ENCODE peak calls at places on chromosome 11, in eight cellular contexts. H, P, J, N, X, T, B and K are unnamed samples.

GRCh38 chr11:45180888-45181594 is 34.6 kb downstream of the PRDM11 start:
- DNase-seq in H (peak), P (peak), J (peak), N (no peak), X (peak), T (no peak), B (peak), K (no peak)

GRCh38 chr11:16040151-16040550 is 316.2 kb downstream of the SOX6 start:
- DNase-seq in H (no peak), P (no peak), J (no peak), N (no peak), X (no peak), T (no peak), B (no peak), K (no peak)

GRCh38 chr11:34439521-34440258 is 956 bp downstream of the CAT start:
- DNase-seq in H (no peak), P (no peak), J (peak), N (no peak), X (no peak), T (no peak), B (no peak), K (peak)

GRCh38 chr11:79101736-79102135 is 339.1 kb downstream of the TENM4 start:
- DNase-seq in H (no peak), P (no peak), J (peak), N (no peak), X (no peak), T (peak), B (no peak), K (no peak)

GRCh38 chr11:72295471-72295870 is 51.5 kb upstream of the PHOX2A start:
- DNase-seq in H (no peak), P (no peak), J (no peak), N (no peak), X (no peak), T (no peak), B (no peak), K (no peak)

GRCh38 chr11:114354076-114354475 is 46.2 kb downstream of the C11orf71 start:
- DNase-seq in H (peak), P (no peak), J (no peak), N (no peak), X (peak), T (no peak), B (no peak), K (no peak)

GRCh38 chr11:126837581-126837980 is 163.0 kb downstream of the KIRREL3 start:
- DNase-seq in H (no peak), P (no peak), J (no peak), N (no peak), X (no peak), T (no peak), B (no peak), K (no peak)

GRCh38 chr11:34632105-34632780 is 11.3 kb downstream of the EHF start:
- DNase-seq in H (no peak), P (no peak), J (peak), N (peak), X (no peak), T (no peak), B (no peak), K (no peak)

GRCh38 chr11:47175746-47176327 is 842 bp downstream of the ARFGAP2 start:
- DNase-seq in H (no peak), P (no peak), J (no peak), N (no peak), X (no peak), T (no peak), B (no peak), K (no peak)

GRCh38 chr11:36079911-36080310 is 136.0 kb downstream of the LDLRAD3 start:
- DNase-seq in H (no peak), P (no peak), J (no peak), N (no peak), X (no peak), T (no peak), B (no peak), K (no peak)

GRCh38 chr11:134181707-134182106 is 42.1 kb downstream of the NCAPD3 start:
- DNase-seq in H (peak), P (no peak), J (no peak), N (no peak), X (no peak), T (no peak), B (no peak), K (no peak)

GRCh38 chr11:18527512-18527911 is 770 bp upstream of the TSG101 start:
- DNase-seq in H (peak), P (no peak), J (peak), N (no peak), X (peak), T (no peak), B (no peak), K (peak)

GRCh38 chr11:4626207-4627105 is 10.8 kb upstream of the OR51D1 start:
- DNase-seq in H (peak), P (peak), J (peak), N (no peak), X (peak), T (peak), B (no peak), K (peak)

GRCh38 chr11:126341760-126342161 is 13.7 kb upstream of the ST3GAL4 start:
- DNase-seq in H (peak), P (no peak), J (no peak), N (no peak), X (peak), T (no peak), B (peak), K (no peak)

GRCh38 chr11:12245549-12245986 is 131.8 kb upstream of the PARVA start:
- DNase-seq in H (no peak), P (no peak), J (no peak), N (no peak), X (no peak), T (no peak), B (no peak), K (no peak)

GRCh38 chr11:105137286-105137685 is 2.3 kb downstream of the CARD18 start:
- DNase-seq in H (peak), P (no peak), J (no peak), N (no peak), X (peak), T (no peak), B (no peak), K (no peak)

GRCh38 chr11:79902493-79902892 is 461.7 kb upstream of the TENM4 start:
- DNase-seq in H (peak), P (no peak), J (no peak), N (no peak), X (no peak), T (no peak), B (no peak), K (no peak)

GRCh38 chr11:71447791-71448256 is 369 bp downstream of the DHCR7 start:
- DNase-seq in H (no peak), P (peak), J (peak), N (no peak), X (no peak), T (no peak), B (peak), K (peak)

GRCh38 chr11:29679996-29680395 is 336.8 kb downstream of the KCNA4 start:
- DNase-seq in H (no peak), P (no peak), J (no peak), N (no peak), X (no peak), T (no peak), B (no peak), K (no peak)

GRCh38 chr11:280762-281485 is 2.7 kb downstream of the NLRP6 start:
- DNase-seq in H (no peak), P (no peak), J (no peak), N (no peak), X (no peak), T (no peak), B (peak), K (no peak)

GRCh38 chr11:98455500-98456186 is 565.1 kb upstream of the CNTN5 start:
- DNase-seq in H (no peak), P (no peak), J (no peak), N (no peak), X (no peak), T (no peak), B (no peak), K (no peak)

GRCh38 chr11:99260696-99261095 is 239.9 kb downstream of the CNTN5 start:
- DNase-seq in H (peak), P (no peak), J (no peak), N (no peak), X (no peak), T (no peak), B (no peak), K (no peak)

GRCh38 chr11:96960926-96961325 is 571.1 kb downstream of the JRKL start:
- DNase-seq in H (no peak), P (no peak), J (no peak), N (no peak), X (no peak), T (no peak), B (no peak), K (no peak)

GRCh38 chr11:30706276-30706675 is 120.1 kb upstream of the MPPED2 start:
- DNase-seq in H (no peak), P (no peak), J (no peak), N (no peak), X (no peak), T (no peak), B (no peak), K (no peak)

GRCh38 chr11:26621147-26621546 is 49.1 kb upstream of the MUC15 start:
- DNase-seq in H (peak), P (no peak), J (no peak), N (no peak), X (no peak), T (no peak), B (no peak), K (no peak)